ENCODE peak calls at places on chromosomes 1 and 21, in five cellular contexts. Y is activated gamma-delta T cell, C is foreskin fibroblast, L is NAMALWA, I is T-helper 9 cell. B is an unnamed sample.

GRCh38 chr1:186183219-186183618 is 191.8 kb downstream of the TPR start:
- DNase-seq in Y (no peak), C (peak; percentile 93), L (no peak), I (no peak), B (no peak)

GRCh38 chr1:68359045-68359444 is 90.7 kb downstream of the RPE65 start:
- DNase-seq in Y (no peak), C (peak; percentile 50), L (no peak), I (no peak), B (no peak)

GRCh38 chr1:223479261-223479660 is 86.0 kb downstream of the CCDC185 start:
- DNase-seq in Y (no peak), C (no peak), L (no peak), I (no peak), B (no peak)

GRCh38 chr1:233097546-233098254 is 147.3 kb downstream of the NTPCR start:
- DNase-seq in Y (no peak), C (no peak), L (no peak), I (no peak), B (no peak)

GRCh38 chr21:33948096-33948950 is 32.7 kb upstream of the ATP5PO start:
- DNase-seq in Y (no peak), C (peak; percentile 73), L (peak; percentile 55), I (peak; percentile 68), B (peak; percentile 87)

GRCh38 chr1:107326823-107327445 is 186.1 kb downstream of the NTNG1 start:
- DNase-seq in Y (no peak), C (peak; percentile 36), L (peak; percentile 6), I (no peak), B (no peak)

GRCh38 chr1:219555802-219556201 is 57.1 kb downstream of the ZC3H11B start:
- DNase-seq in Y (no peak), C (peak; percentile 79), L (no peak), I (no peak), B (no peak)

GRCh38 chr1:214451591-214451990 is 99.8 kb downstream of the PTPN14 start:
- DNase-seq in Y (no peak), C (peak; percentile 54), L (no peak), I (no peak), B (no peak)

GRCh38 chr1:24870551-24871195 is 59.4 kb downstream of the RUNX3 start:
- DNase-seq in Y (no peak), C (no peak), L (no peak), I (no peak), B (no peak)

GRCh38 chr1:51297401-51298321 is 32.7 kb downstream of the TTC39A start:
- DNase-seq in Y (no peak), C (no peak), L (no peak), I (no peak), B (no peak)

GRCh38 chr1:47385020-47385419 is 31.1 kb upstream of the FOXE3 start:
- DNase-seq in Y (no peak), C (no peak), L (no peak), I (no peak), B (no peak)

GRCh38 chr1:37244083-37244480 is 209.8 kb upstream of the GRIK3 start:
- DNase-seq in Y (no peak), C (no peak), L (no peak), I (no peak), B (no peak)

GRCh38 chr1:243806310-243806709 is 43.7 kb downstream of the AKT3 start:
- DNase-seq in Y (no peak), C (no peak), L (no peak), I (no peak), B (no peak)

GRCh38 chr1:106879538-106879937 is 176.9 kb upstream of the PRMT6 start:
- DNase-seq in Y (no peak), C (no peak), L (no peak), I (no peak), B (no peak)

GRCh38 chr1:45574105-45574626 is 9.7 kb upstream of the NASP start:
- DNase-seq in Y (no peak), C (no peak), L (no peak), I (no peak), B (no peak)

GRCh38 chr1:1347663-1348419 is 1.4 kb downstream of the DVL1 start:
- DNase-seq in Y (no peak), C (peak; percentile 70), L (no peak), I (no peak), B (no peak)

GRCh38 chr1:164660415-164661174 is 101.6 kb downstream of the PBX1 start:
- DNase-seq in Y (no peak), C (no peak), L (peak; percentile 19), I (no peak), B (no peak)

GRCh38 chr1:25442178-25442577 is 11.5 kb downstream of the MACO1 start:
- DNase-seq in Y (no peak), C (no peak), L (no peak), I (no peak), B (no peak)

GRCh38 chr1:179926494-179927205 is 28.0 kb upstream of the CEP350 start:
- DNase-seq in Y (no peak), C (peak; percentile 61), L (no peak), I (no peak), B (no peak)

GRCh38 chr1:116334015-116334547 is 39.0 kb upstream of the ATP1A1 start:
- DNase-seq in Y (no peak), C (peak; percentile 69), L (no peak), I (no peak), B (no peak)

GRCh38 chr1:11934295-11935039 is at the start of gene PLOD1:
- DNase-seq in Y (peak; percentile 76), C (peak; percentile 96), L (peak; percentile 87), I (peak; percentile 85), B (peak; percentile 85)

B was measured in CD4-positive, alpha-beta T cell.